ENCODE peak calls at places on chromosome 19, in five cellular contexts. K, T, Y, R and E are unnamed samples.

GRCh38 chr19:54207908-54208783 is 7.5 kb downstream of the RPS9 start:
- DNase-seq in T (peak; percentile 84), K (peak; percentile 42), R (no peak), Y (no peak), E (no peak)

GRCh38 chr19:35292986-35293732 is 1.2 kb downstream of the MAG start:
- DNase-seq in K (no peak), R (no peak), Y (no peak), T (no peak), E (no peak)

GRCh38 chr19:6062274-6062673 is 48.0 kb downstream of the RFX2 start:
- DNase-seq in R (no peak), T (no peak), Y (no peak), K (no peak), E (no peak)

GRCh38 chr19:17215125-17215971 is at the start of gene USE1:
- DNase-seq in R (peak; percentile 80), Y (peak; percentile 93), K (peak; percentile 97), T (peak; percentile 92), E (peak; percentile 81)

GRCh38 chr19:35438527-35438926 is 9.5 kb upstream of the FFAR2 start:
- DNase-seq in T (no peak), Y (no peak), R (no peak), K (peak; percentile 55), E (no peak)

GRCh38 chr19:27859689-27860088 is 1353.3 kb downstream of the UQCRFS1 start:
- DNase-seq in Y (no peak), K (no peak), R (no peak), T (no peak), E (no peak)

GRCh38 chr19:18967358-18968146 is 26.5 kb upstream of the HOMER3 start:
- DNase-seq in Y (no peak), R (no peak), K (no peak), T (peak; percentile 48), E (no peak)

GRCh38 chr19:49855676-49856573 is 5.0 kb downstream of the PTOV1 start:
- DNase-seq in Y (no peak), T (no peak), R (no peak), K (no peak), E (no peak)

GRCh38 chr19:55251296-55252081 is 7.3 kb downstream of the PPP6R1 start:
- DNase-seq in T (peak; percentile 38), Y (no peak), R (no peak), K (no peak), E (no peak)

GRCh38 chr19:46147166-46147740 is 785 bp upstream of the IGFL2 start:
- DNase-seq in T (no peak), Y (no peak), R (no peak), K (no peak), E (no peak)

GRCh38 chr19:34732548-34733255 is 1.3 kb upstream of the ZNF181 start:
- DNase-seq in K (peak; percentile 18), T (no peak), R (no peak), Y (no peak), E (no peak)

GRCh38 chr19:6873708-6874431 is 13.5 kb upstream of the ADGRE1 start:
- DNase-seq in R (no peak), Y (no peak), K (no peak), T (no peak), E (no peak)

GRCh38 chr19:41987141-41987860 is 6.7 kb downstream of the ATP1A3 start:
- DNase-seq in K (no peak), R (no peak), T (no peak), Y (no peak), E (no peak)

GRCh38 chr19:6861683-6862286 is 25.6 kb upstream of the ADGRE1 start:
- DNase-seq in T (no peak), Y (no peak), K (peak; percentile 10), R (no peak), E (no peak)

GRCh38 chr19:19403373-19403901 is 2.0 kb upstream of the GATAD2A start:
- DNase-seq in R (no peak), K (no peak), T (peak; percentile 51), Y (no peak), E (no peak)

GRCh38 chr19:40217027-40217810 is 965 bp downstream of the TTC9B start:
- DNase-seq in R (peak; percentile 39), K (peak; percentile 50), Y (peak; percentile 87), T (no peak), E (no peak)

GRCh38 chr19:58553799-58554493 is 959 bp downstream of the CHMP2A start:
- DNase-seq in Y (no peak), R (no peak), T (no peak), K (no peak), E (no peak)

GRCh38 chr19:9498183-9498902 is at the start of gene ZNF560:
- DNase-seq in K (no peak), Y (peak; percentile 28), T (no peak), R (no peak), E (no peak)

GRCh38 chr19:33052352-33052972 is 12.2 kb downstream of the RHPN2 start:
- DNase-seq in T (peak; percentile 71), R (no peak), Y (no peak), K (no peak), E (no peak)

GRCh38 chr19:51295382-51296126 is 15.9 kb upstream of the IGLON5 start:
- DNase-seq in Y (peak; percentile 74), R (no peak), K (peak; percentile 55), T (no peak), E (no peak)

DNA sequence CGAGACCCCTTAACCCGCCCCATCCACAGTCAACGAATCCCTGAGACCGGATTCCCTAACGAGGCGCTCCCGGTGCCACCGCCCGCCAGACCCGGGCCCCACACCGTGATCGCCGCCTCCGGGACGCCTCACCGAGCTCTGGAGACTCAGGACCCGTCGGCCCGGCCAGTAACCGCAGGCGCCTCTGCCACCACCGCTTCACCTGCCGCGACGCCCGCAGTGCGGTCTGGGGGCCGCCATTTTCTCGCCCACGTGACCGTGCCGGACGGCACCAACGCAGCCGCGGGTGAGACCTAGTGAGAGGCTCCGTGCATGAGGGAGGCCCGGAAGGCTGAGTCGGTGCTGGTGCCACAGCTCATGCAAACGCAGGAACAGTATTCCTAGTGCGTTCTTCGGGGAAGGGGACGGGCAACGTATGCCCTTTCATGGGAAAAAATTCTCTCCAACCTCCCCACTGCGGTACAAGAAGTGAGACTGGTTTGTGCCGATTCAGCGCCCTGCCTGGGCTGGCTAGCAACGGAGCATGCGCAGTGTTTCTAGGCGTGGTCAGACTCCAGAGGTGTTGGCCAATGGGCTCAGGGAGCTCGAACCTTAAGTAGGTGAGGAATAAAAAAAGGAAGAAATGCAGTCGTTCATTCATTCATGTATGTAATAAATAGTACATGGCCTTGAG is at the start of gene DOHH:
- DNase-seq in Y (peak; percentile 97), T (peak; percentile 96), K (peak; percentile 99), R (peak; percentile 91), E (peak; percentile 93)
- H4K8ac ChIP-seq in Y (peak within 1 kb of the TSS; percentile 88), T (peak within 1 kb of the TSS; percentile 100), K (peak within 1 kb of the TSS; percentile 91), R (peak within 1 kb of the TSS; percentile 99), E (no peak within 1 kb of the TSS)

DNA sequence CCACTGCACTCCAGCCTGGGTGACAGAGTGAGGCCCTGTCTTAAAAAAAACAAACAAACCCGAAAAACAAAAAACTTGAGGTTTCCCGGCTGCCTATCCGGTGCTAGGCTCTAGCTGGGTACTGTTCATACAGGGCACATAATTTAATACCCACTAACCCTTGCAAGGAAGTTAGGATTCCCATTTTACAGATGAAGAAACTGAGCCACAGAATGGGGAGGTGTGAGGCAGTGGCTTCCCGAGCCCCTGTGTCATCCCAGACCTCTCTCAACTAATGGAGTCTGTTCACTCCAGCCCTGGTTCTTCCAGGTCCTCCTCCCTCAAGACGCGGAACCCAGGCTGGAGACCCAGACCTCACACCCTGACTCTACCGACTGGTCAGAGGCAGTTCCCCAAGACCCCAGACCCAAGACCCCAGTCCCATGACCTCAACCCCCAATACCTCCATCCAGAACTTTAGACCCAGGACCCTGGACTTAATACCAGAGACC is 576 bp downstream of the APBA3 start:
- DNase-seq in Y (no peak), R (no peak), T (no peak), K (peak; percentile 14), E (no peak)
- H4K8ac ChIP-seq in Y (no peak overlapping the region), R (peak overlapping the region; percentile 54), T (peak overlapping the region; percentile 69), K (peak overlapping the region; percentile 30), E (no peak overlapping the region)

GRCh38 chr19:1263198-1263597 is 5.9 kb upstream of the CIRBP start:
- DNase-seq in R (no peak), T (no peak), Y (no peak), K (no peak), E (no peak)

GRCh38 chr19:1260749-1261511 is 8.2 kb upstream of the CIRBP start:
- DNase-seq in K (peak; percentile 97), R (peak; percentile 93), T (peak; percentile 95), Y (peak; percentile 97), E (peak; percentile 97)

GRCh38 chr19:1261512-1261862 is 7.6 kb upstream of the CIRBP start:
- DNase-seq in T (peak; percentile 54), K (peak; percentile 67), Y (no peak), R (no peak), E (no peak)

GRCh38 chr19:1262687-1263123 is 6.4 kb upstream of the CIRBP start:
- DNase-seq in R (no peak), K (no peak), Y (no peak), T (no peak), E (no peak)

DNA sequence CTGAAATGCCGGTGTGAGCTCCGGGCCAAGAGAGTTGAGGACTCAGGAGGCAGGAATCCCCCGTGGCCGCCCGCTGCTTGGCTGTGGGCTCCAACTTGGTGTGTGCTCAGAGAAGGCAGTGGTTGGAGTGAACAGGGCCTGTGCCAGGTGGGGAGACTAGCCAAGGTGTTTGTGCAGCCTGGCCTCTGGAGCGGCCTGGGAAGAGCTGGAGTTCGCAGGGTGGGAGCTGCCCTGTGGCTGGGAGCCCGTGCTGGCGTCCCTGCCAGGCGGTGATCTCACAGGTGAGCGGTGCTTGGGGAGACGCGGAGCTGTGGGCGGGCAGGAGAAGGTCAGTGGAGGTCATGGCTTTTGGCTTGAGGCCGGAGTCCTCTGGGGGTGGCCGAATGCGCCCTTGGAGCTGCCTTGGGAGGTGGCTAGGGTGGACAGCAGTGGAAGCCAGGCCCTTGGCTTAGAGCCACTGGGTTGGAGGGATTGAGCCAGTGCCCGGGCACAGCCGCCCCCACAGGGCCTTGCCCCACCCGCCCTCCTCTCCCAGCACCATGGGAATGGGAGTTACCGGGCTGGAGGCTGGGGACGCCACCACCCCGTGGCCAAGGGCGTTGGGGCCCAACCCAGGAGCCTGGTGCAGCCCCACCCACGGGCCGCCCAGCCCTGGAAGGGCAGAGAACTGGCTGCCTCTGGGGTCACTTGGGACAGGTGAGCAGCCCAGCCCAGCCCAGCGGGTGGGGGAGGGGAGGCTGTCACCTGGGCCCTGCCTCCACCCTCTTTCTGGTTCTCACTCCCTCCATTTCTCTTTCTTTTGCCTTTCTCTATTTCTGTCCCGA is 7.1 kb upstream of the CIRBP start:
- DNase-seq in R (no peak), Y (no peak), K (no peak), T (peak; percentile 54), E (no peak)
- H4K8ac ChIP-seq in R (peak overlapping the region; percentile 22), Y (no peak overlapping the region), K (no peak overlapping the region), T (peak overlapping the region; percentile 63), E (peak overlapping the region; percentile 97)

DNA sequence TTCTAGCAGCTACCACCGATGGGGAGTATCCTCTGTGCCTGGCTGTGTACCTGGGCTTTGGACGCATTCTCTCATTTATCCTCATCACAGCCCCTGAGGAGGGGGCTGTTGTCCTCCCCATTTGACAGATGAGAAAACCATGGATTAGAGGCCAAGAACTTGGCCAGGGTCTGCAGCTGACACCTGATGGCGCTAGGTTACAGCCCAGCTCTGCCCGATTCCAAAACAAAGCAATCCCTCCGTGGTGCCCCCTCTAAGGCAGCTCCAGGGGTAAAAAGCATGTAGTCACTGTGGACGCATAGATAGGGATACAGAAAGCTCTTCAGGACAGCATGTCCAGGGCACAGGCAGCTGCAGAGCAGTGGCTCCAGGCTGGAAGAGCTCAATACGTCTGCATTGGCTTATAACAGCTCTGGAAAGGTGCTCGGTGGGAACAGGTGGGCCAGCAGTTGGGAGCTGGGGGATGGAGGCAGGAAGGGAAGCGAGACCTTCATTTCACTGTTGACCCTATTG is 35.4 kb upstream of the UQCRFS1 start:
- DNase-seq in K (no peak), Y (peak; percentile 35), T (no peak), R (no peak), E (no peak)
- H4K8ac ChIP-seq in K (no peak overlapping the region), Y (no peak overlapping the region), T (no peak overlapping the region), R (no peak overlapping the region), E (no peak overlapping the region)